ENCODE peak calls at places on chromosomes 2 and 18, in five cellular contexts. X is RCC 7860; P is activated CD4-positive, alpha-beta T cell treated with anti-CD3 and anti-CD28 coated beads, Interleukin-2, amount 50 U/mL, for 4 hours; N is LoVo; U is tibial nerve. O is an unnamed sample.

GRCh38 chr2:98379311-98380202 is 33.3 kb downstream of the CNGA3 start:
- DNase-seq in X (no peak), P (no peak), N (no peak), U (no peak), O (no peak)

GRCh38 chr2:120472891-120473309 is 127.0 kb downstream of the INHBB start:
- DNase-seq in X (no peak), P (no peak), N (no peak), U (no peak), O (no peak)

GRCh38 chr2:195364015-195364965 is 292.7 kb upstream of the SLC39A10 start:
- DNase-seq in X (peak), P (no peak), N (peak), U (no peak), O (no peak)

GRCh38 chr2:176251928-176252327 is 17.3 kb upstream of the MTX2 start:
- DNase-seq in X (no peak), P (no peak), N (no peak), U (no peak), O (no peak)

GRCh38 chr18:79914614-79915160 is 36.8 kb downstream of the SLC66A2 start:
- DNase-seq in X (no peak), P (no peak), N (no peak), U (no peak), O (peak)

GRCh38 chr2:104429978-104430740 is 423.8 kb upstream of the POU3F3 start:
- DNase-seq in X (no peak), P (no peak), N (no peak), U (no peak), O (no peak)

GRCh38 chr2:46815121-46815802 is 100.3 kb downstream of the MCFD2 start:
- DNase-seq in X (no peak), P (no peak), N (no peak), U (no peak), O (peak)

GRCh38 chr2:114057638-114058037 is 167.7 kb downstream of the ACTR3 start:
- DNase-seq in X (no peak), P (no peak), N (no peak), U (no peak), O (no peak)

GRCh38 chr2:17758123-17758522 is 4.2 kb downstream of the GEN1 start:
- DNase-seq in X (no peak), P (no peak), N (no peak), U (no peak), O (no peak)

GRCh38 chr18:23743733-23744333 is 54.6 kb downstream of the LAMA3 start:
- DNase-seq in X (no peak), P (no peak), N (no peak), U (no peak), O (peak)

GRCh38 chr18:11741505-11742145 is 52.6 kb downstream of the GNAL start:
- DNase-seq in X (no peak), P (no peak), N (no peak), U (no peak), O (no peak)

GRCh38 chr2:74198461-74199274 is at the start of gene MTHFD2:
- DNase-seq in X (peak), P (peak), N (peak), U (peak), O (peak)

GRCh38 chr2:21793461-21793860 is 669.7 kb downstream of the TDRD15 start:
- DNase-seq in X (no peak), P (no peak), N (no peak), U (no peak), O (no peak)

GRCh38 chr18:48795696-48796095 is 155.1 kb downstream of the SMAD7 start:
- DNase-seq in X (no peak), P (no peak), N (no peak), U (no peak), O (no peak)

GRCh38 chr2:45840481-45840880 is 189.0 kb downstream of the PRKCE start:
- DNase-seq in X (no peak), P (no peak), N (no peak), U (no peak), O (no peak)

GRCh38 chr2:182324665-182325064 is 102.2 kb downstream of the PDE1A start:
- DNase-seq in X (peak), P (no peak), N (no peak), U (no peak), O (no peak)

GRCh38 chr18:22723221-22723620 is 209.9 kb upstream of the RBBP8 start:
- DNase-seq in X (no peak), P (no peak), N (no peak), U (no peak), O (no peak)

GRCh38 chr2:161434127-161434526 is 18.0 kb downstream of the TBR1 start:
- DNase-seq in X (no peak), P (no peak), N (no peak), U (no peak), O (no peak)

GRCh38 chr18:59308201-59309014 is 10.0 kb downstream of the CPLX4 start:
- DNase-seq in X (peak), P (peak), N (peak), U (peak), O (no peak)

GRCh38 chr2:199480966-199481365 is 23.2 kb upstream of the SATB2 start:
- DNase-seq in X (no peak), P (no peak), N (no peak), U (no peak), O (no peak)

GRCh38 chr2:45554073-45554742 is 56.9 kb downstream of the SRBD1 start:
- DNase-seq in X (no peak), P (no peak), N (no peak), U (no peak), O (no peak)

GRCh38 chr18:7871560-7872456 is 304.7 kb downstream of the PTPRM start:
- DNase-seq in X (no peak), P (no peak), N (no peak), U (no peak), O (no peak)

GRCh38 chr2:105928563-105928962 is 183.9 kb downstream of the NCK2 start:
- DNase-seq in X (no peak), P (no peak), N (no peak), U (no peak), O (no peak)

GRCh38 chr18:26656401-26656943 is 108.1 kb upstream of the KCTD1 start:
- DNase-seq in X (no peak), P (no peak), N (no peak), U (no peak), O (no peak)